ENCODE peak calls at places on chromosomes 11 and 22, in seven cellular contexts. D, I, A, V, C, R and E are unnamed samples.

GRCh38 chr11:28529540-28530410 is 421.6 kb downstream of the METTL15 start:
- DNase-seq in D (peak; percentile 29), V (no peak), R (peak; percentile 4), A (no peak), C (no peak), I (no peak), E (peak; percentile 7)

GRCh38 chr11:103051158-103051801 is 40.7 kb downstream of the DCUN1D5 start:
- DNase-seq in R (no peak), I (no peak), C (no peak), D (no peak), A (no peak), V (no peak), E (no peak)

GRCh38 chr11:6646631-6647281 is 8.9 kb downstream of the DCHS1 start:
- DNase-seq in I (peak; percentile 59), R (peak; percentile 41), C (no peak), A (no peak), D (no peak), V (no peak), E (peak; percentile 23)

GRCh38 chr11:45026835-45027234 is 76.2 kb upstream of the TP53I11 start:
- DNase-seq in V (no peak), I (no peak), C (no peak), R (no peak), D (no peak), A (no peak), E (no peak)

GRCh38 chr11:92709329-92709728 is 260.1 kb upstream of the MTNR1B start:
- DNase-seq in C (no peak), R (no peak), D (no peak), I (no peak), A (no peak), V (no peak), E (no peak)

GRCh38 chr11:79078999-79079398 is 361.8 kb downstream of the TENM4 start:
- DNase-seq in D (no peak), R (no peak), V (no peak), C (no peak), I (no peak), A (no peak), E (peak; percentile 58)

GRCh38 chr22:39405346-39406085 is 5.9 kb downstream of the TAB1 start:
- DNase-seq in C (no peak), R (peak; percentile 28), V (peak; percentile 58), A (no peak), D (peak; percentile 76), I (no peak), E (no peak)

GRCh38 chr22:49146511-49146910 is 681.2 kb downstream of the BRD1 start:
- DNase-seq in R (no peak), V (no peak), C (no peak), A (no peak), D (no peak), I (no peak), E (no peak)

GRCh38 chr11:61890536-61891330 is 612 bp downstream of the FADS3 start:
- DNase-seq in A (peak; percentile 13), V (peak; percentile 59), C (no peak), D (no peak), I (peak; percentile 32), R (no peak), E (peak; percentile 59)

GRCh38 chr22:30556388-30556787 is 9.8 kb upstream of the SEC14L6 start:
- DNase-seq in I (no peak), R (no peak), C (no peak), V (no peak), A (no peak), D (no peak), E (no peak)

GRCh38 chr11:62892077-62892922 is 11.6 kb downstream of the SLC3A2 start:
- DNase-seq in R (no peak), V (no peak), D (no peak), C (no peak), I (no peak), A (no peak), E (no peak)

GRCh38 chr11:69320756-69321741 is 27.1 kb downstream of the MYEOV start:
- DNase-seq in A (no peak), C (no peak), V (no peak), D (no peak), R (no peak), I (no peak), E (no peak)

GRCh38 chr11:76205252-76206076 is 838 bp downstream of the WNT11 start:
- DNase-seq in A (no peak), R (no peak), I (no peak), D (no peak), V (no peak), C (no peak), E (no peak)

GRCh38 chr22:49575703-49576081 is 252.0 kb downstream of the BRD1 start:
- DNase-seq in V (no peak), A (no peak), D (no peak), I (no peak), R (no peak), C (no peak), E (no peak)

GRCh38 chr22:47558828-47559700 is 796.6 kb downstream of the TBC1D22A start:
- DNase-seq in D (no peak), A (no peak), R (no peak), C (no peak), V (no peak), I (no peak), E (no peak)

GRCh38 chr11:115054541-115055538 is 376.5 kb downstream of the NXPE2 start:
- DNase-seq in I (no peak), V (no peak), A (no peak), C (no peak), D (no peak), R (no peak), E (no peak)

GRCh38 chr11:76288166-76288978 is 82.1 kb upstream of the WNT11 start:
- DNase-seq in D (no peak), C (no peak), I (no peak), V (no peak), R (no peak), A (no peak), E (no peak)

GRCh38 chr11:19642185-19642591 is 70.4 kb upstream of the NAV2 start:
- DNase-seq in R (no peak), A (no peak), C (no peak), D (no peak), I (no peak), V (no peak), E (no peak)

GRCh38 chr11:3095712-3096361 is 38.6 kb upstream of the CARS1 start:
- DNase-seq in V (no peak), A (no peak), I (no peak), D (peak; percentile 13), R (no peak), C (no peak), E (no peak)

GRCh38 chr11:66317766-66318575 is 1.1 kb upstream of the CD248 start:
- DNase-seq in R (peak; percentile 37), C (peak; percentile 34), D (no peak), I (peak; percentile 77), A (peak; percentile 55), V (no peak), E (peak; percentile 85)

GRCh38 chr11:72799441-72799840 is 5.6 kb upstream of the STARD10 start:
- DNase-seq in I (no peak), C (no peak), A (no peak), V (no peak), D (no peak), R (no peak), E (no peak)

GRCh38 chr11:96075532-96075959 is 151.6 kb upstream of the MTMR2 start:
- DNase-seq in I (peak; percentile 27), D (no peak), R (no peak), C (no peak), A (no peak), V (no peak), E (no peak)